ENCODE peak calls at places on chromosome 19, in eight cellular contexts. S, B, W, P, K, R, T and A are unnamed samples.

GRCh38 chr19:56959211-56959610 is 118.7 kb upstream of the PEG3 start:
- DNase-seq in T (no peak), K (no peak), B (no peak), W (no peak), S (no peak), R (no peak), P (no peak), A (no peak)

GRCh38 chr19:4543444-4543843 is 3.6 kb upstream of the LRG1 start:
- DNase-seq in K (no peak), R (no peak), P (no peak), W (no peak), B (no peak), S (no peak), T (no peak), A (no peak)

GRCh38 chr19:55599468-55600335 is at the start of the genes FIZ1 and ZNF524:
- DNase-seq in K (peak), S (peak), W (peak), T (peak), R (peak), B (peak), P (peak), A (peak)

GRCh38 chr19:39078436-39079200 is 5.5 kb upstream of the ACP7 start:
- DNase-seq in S (no peak), P (no peak), R (no peak), W (no peak), K (no peak), B (no peak), T (no peak), A (no peak)

GRCh38 chr19:2631213-2631821 is 71.2 kb downstream of the GNG7 start:
- DNase-seq in S (no peak), T (no peak), P (no peak), B (no peak), K (no peak), W (no peak), R (peak), A (no peak)

GRCh38 chr19:43624933-43625332 is 5.5 kb upstream of the ZNF428 start:
- DNase-seq in S (peak), K (no peak), B (peak), R (peak), W (no peak), T (no peak), P (no peak), A (peak)

GRCh38 chr19:14843169-14843568 is 5.6 kb downstream of the OR7A10 start:
- DNase-seq in T (no peak), B (no peak), R (no peak), S (no peak), K (no peak), W (no peak), P (no peak), A (no peak)

GRCh38 chr19:19227217-19227616 is 15.5 kb downstream of the NCAN start:
- DNase-seq in P (no peak), K (no peak), W (no peak), T (no peak), B (no peak), R (no peak), S (no peak), A (no peak)

GRCh38 chr19:2145831-2146241 is 5.5 kb downstream of the AP3D1 start:
- DNase-seq in K (no peak), W (no peak), R (no peak), B (no peak), P (no peak), S (no peak), T (no peak), A (no peak)

GRCh38 chr19:53294786-53295441 is 27.4 kb upstream of the VN1R4 start:
- DNase-seq in B (no peak), R (no peak), T (no peak), K (no peak), P (no peak), W (no peak), S (no peak), A (no peak)

GRCh38 chr19:31073485-31074221 is 275.6 kb downstream of the TSHZ3 start:
- DNase-seq in S (no peak), K (no peak), T (no peak), W (no peak), P (no peak), B (no peak), R (no peak), A (no peak)

GRCh38 chr19:7908078-7908699 is 4.5 kb downstream of the MAP2K7 start:
- DNase-seq in S (no peak), P (no peak), K (no peak), R (no peak), B (no peak), T (no peak), W (no peak), A (no peak)

GRCh38 chr19:45152504-45153338 is 8.1 kb downstream of the NKPD1 start:
- DNase-seq in K (no peak), T (peak), B (peak), R (peak), P (no peak), S (no peak), W (peak), A (peak)

GRCh38 chr19:28482221-28482620 is 730.7 kb downstream of the UQCRFS1 start:
- DNase-seq in R (no peak), S (no peak), W (no peak), B (no peak), T (no peak), P (no peak), K (no peak), A (no peak)

GRCh38 chr19:45160870-45161714 is at the start of gene NKPD1:
- DNase-seq in K (no peak), B (no peak), T (no peak), R (peak), W (peak), P (no peak), S (peak), A (no peak)

GRCh38 chr19:55576746-55577145 is 3.9 kb downstream of the ZNF579 start:
- DNase-seq in K (no peak), W (no peak), P (no peak), S (no peak), B (no peak), T (no peak), R (no peak), A (no peak)

GRCh38 chr19:2014731-2015610 is 543 bp downstream of the BTBD2 start:
- DNase-seq in P (no peak), R (no peak), K (peak), B (no peak), W (peak), S (peak), T (no peak), A (no peak)

GRCh38 chr19:2048959-2049740 is 1.9 kb downstream of the MKNK2 start:
- DNase-seq in R (no peak), K (no peak), P (no peak), S (peak), B (no peak), W (no peak), T (no peak), A (no peak)

GRCh38 chr19:3028305-3029069 is 593 bp downstream of the TLE2 start:
- DNase-seq in K (no peak), T (no peak), B (no peak), W (no peak), S (peak), P (no peak), R (peak), A (no peak)